ENCODE peak calls at places on chromosomes 13 and 19, in seven cellular contexts. X is IMR-90; A is mesendoderm; U is CD4-positive, alpha-beta memory T cell; O is effector memory CD4-positive, alpha-beta T cell; R is prostate gland; P is OCI-LY7. L is an unnamed sample.

GRCh38 chr19:14023404-14024235 is 4.3 kb upstream of the RLN3 start:
- DNase-seq in X (peak; percentile 44), U (no peak), A (peak; percentile 92), R (no peak), O (no peak), P (no peak), L (no peak)

GRCh38 chr13:100529666-100530065 is 58.9 kb downstream of the GGACT start:
- DNase-seq in X (no peak), P (no peak), R (no peak), U (no peak), A (no peak), O (no peak), L (no peak)

GRCh38 chr19:3670258-3670795 is 29.9 kb downstream of the PIP5K1C start:
- DNase-seq in X (peak; percentile 84), P (no peak), A (peak; percentile 83), R (peak; percentile 15), U (no peak), O (no peak), L (no peak)

GRCh38 chr13:19179916-19180315 is 1.7 kb downstream of the TUBA3C start:
- DNase-seq in O (no peak), R (no peak), X (no peak), U (no peak), A (no peak), P (no peak), L (no peak)

GRCh38 chr19:53045536-53045935 is 996 bp downstream of the ERVV-2 start:
- DNase-seq in R (no peak), A (no peak), P (no peak), U (no peak), X (no peak), O (no peak), L (no peak)

GRCh38 chr13:29909975-29910674 is 59.7 kb upstream of the UBL3 start:
- DNase-seq in R (no peak), O (no peak), U (no peak), X (peak; percentile 78), P (no peak), A (no peak), L (no peak)

GRCh38 chr19:15622991-15623390 is 8.0 kb downstream of the CYP4F8 start:
- DNase-seq in X (no peak), R (no peak), P (no peak), U (no peak), O (no peak), A (no peak), L (no peak)

GRCh38 chr19:29831041-29831548 is 19.3 kb downstream of the CCNE1 start:
- DNase-seq in X (no peak), U (peak; percentile 82), A (no peak), O (peak; percentile 44), P (no peak), R (no peak), L (peak; percentile 83)

GRCh38 chr13:23081246-23081645 is 99.5 kb upstream of the SGCG start:
- DNase-seq in R (no peak), O (no peak), X (peak; percentile 83), A (no peak), P (no peak), U (no peak), L (no peak)

GRCh38 chr19:52935434-52935833 is 12.2 kb upstream of the ZNF888 start:
- DNase-seq in P (no peak), R (no peak), U (no peak), X (peak; percentile 58), A (no peak), O (no peak), L (no peak)

GRCh38 chr19:16627194-16627927 is 643 bp downstream of the MED26 start:
- DNase-seq in P (peak; percentile 69), X (no peak), R (no peak), O (no peak), A (peak; percentile 34), U (peak; percentile 5), L (no peak)

GRCh38 chr13:83879431-83880171 is 2.7 kb downstream of the SLITRK1 start:
- DNase-seq in U (no peak), R (no peak), A (no peak), O (no peak), X (no peak), P (no peak), L (no peak)

GRCh38 chr19:53553865-53554791 is 16.2 kb downstream of the ZNF331 start:
- DNase-seq in P (no peak), A (no peak), O (peak; percentile 90), X (peak; percentile 93), U (peak; percentile 96), R (peak; percentile 74), L (peak; percentile 24)

GRCh38 chr13:40813662-40814454 is 24.4 kb downstream of the SLC25A15 start:
- DNase-seq in X (peak; percentile 34), R (no peak), U (peak; percentile 20), P (peak; percentile 73), A (peak; percentile 50), O (no peak), L (no peak)

GRCh38 chr13:46150134-46150693 is 31.8 kb downstream of the LCP1 start:
- DNase-seq in X (no peak), U (no peak), R (no peak), A (no peak), O (no peak), P (no peak), L (no peak)
- H3K27ac ChIP-seq in X (no peak overlapping the region), U (peak overlapping the region; percentile 34), R (peak overlapping the region; percentile 59), A (no peak overlapping the region), O (no peak overlapping the region), P (no peak overlapping the region), L (no peak overlapping the region)

GRCh38 chr19:10740798-10741197 is 22.9 kb downstream of the DNM2 start:
- DNase-seq in U (no peak), P (no peak), X (no peak), R (peak; percentile 41), O (no peak), A (no peak), L (no peak)
- H3K27ac ChIP-seq in U (no peak overlapping the region), P (no peak overlapping the region), X (no peak overlapping the region), R (peak overlapping the region; percentile 65), O (no peak overlapping the region), A (no peak overlapping the region), L (no peak overlapping the region)

DNA sequence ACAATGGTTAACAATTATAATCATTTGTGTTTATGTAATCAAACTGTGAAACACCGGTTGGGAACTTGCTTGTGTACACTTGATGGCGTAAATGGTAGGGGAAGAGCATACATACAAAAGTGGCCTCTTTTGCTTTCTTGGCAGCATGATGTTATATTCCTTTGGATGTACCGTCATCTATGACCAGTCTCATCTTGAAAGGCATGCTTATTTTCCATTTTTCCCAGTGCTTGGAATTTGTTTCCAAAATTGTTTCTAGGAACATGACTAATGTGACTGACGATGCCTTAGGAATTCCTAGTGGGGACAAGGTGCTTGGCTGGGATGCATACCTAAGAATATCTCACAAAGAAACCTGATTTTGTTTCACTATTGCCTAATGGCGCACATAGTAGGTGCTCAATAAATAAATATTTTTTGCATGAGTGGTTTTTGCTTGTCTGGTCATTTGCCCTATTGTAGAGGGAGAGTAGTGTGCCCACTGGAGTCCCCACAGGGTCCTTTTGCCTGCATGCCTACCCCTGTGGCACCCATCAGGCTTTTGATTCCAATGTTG is 45.5 kb downstream of the SAE1 start:
- DNase-seq in A (no peak), U (no peak), X (peak; percentile 97), P (no peak), O (no peak), R (no peak), L (no peak)
- H3K27ac ChIP-seq in A (no peak overlapping the region), U (peak overlapping the region; percentile 39), X (no peak overlapping the region), P (no peak overlapping the region), O (peak overlapping the region; percentile 66), R (peak overlapping the region; percentile 22), L (peak overlapping the region; percentile 34)

GRCh38 chr19:46821512-46822359 is 28.9 kb downstream of the AP2S1 start:
- DNase-seq in R (no peak), X (no peak), P (peak; percentile 57), O (peak; percentile 30), U (peak; percentile 60), A (no peak), L (no peak)
- H3K27ac ChIP-seq in R (no peak overlapping the region), X (no peak overlapping the region), P (no peak overlapping the region), O (peak overlapping the region; percentile 62), U (peak overlapping the region; percentile 34), A (no peak overlapping the region), L (no peak overlapping the region)